ENCODE peak calls at places on chromosome 2, in four cellular contexts. W is neuronal stem cell, L is PC-9, E is thoracic aorta. P is an unnamed sample. For H3K4me1, the result is how much of the 10 kb centered on the place peaks cover.

GRCh38 chr2:54065411-54065810 is 50.0 kb upstream of the ACYP2 start:
- DNase-seq in W (no peak), L (no peak), E (no peak), P (no peak)

GRCh38 chr2:229335877-229336346 is 64.8 kb upstream of the PID1 start:
- DNase-seq in W (no peak), L (no peak), E (no peak), P (no peak)

GRCh38 chr2:69253893-69254292 is 133.1 kb downstream of the GFPT1 start:
- DNase-seq in W (no peak), L (peak), E (no peak), P (peak)

GRCh38 chr2:177029501-177029900 is 183.1 kb upstream of the HNRNPA3 start:
- DNase-seq in W (no peak), L (no peak), E (no peak), P (no peak)

GRCh38 chr2:82120648-82121047 is 1816.1 kb upstream of the LRRTM1 start:
- DNase-seq in W (no peak), L (no peak), E (no peak), P (no peak)

GRCh38 chr2:144996225-144996795 is 476.4 kb upstream of the ZEB2 start:
- DNase-seq in W (no peak), L (no peak), E (no peak), P (no peak)

GRCh38 chr2:2104331-2104730 is 226.7 kb downstream of the MYT1L start:
- DNase-seq in W (no peak), L (no peak), E (no peak), P (no peak)

GRCh38 chr2:99602475-99602874 is 112.7 kb upstream of the REV1 start:
- DNase-seq in W (no peak), L (no peak), E (no peak), P (no peak)

GRCh38 chr2:188333751-188334524 is 42.3 kb downstream of the GULP1 start:
- DNase-seq in W (peak), L (no peak), E (no peak), P (peak)

GRCh38 chr2:28567076-28567471 is 71.2 kb downstream of the PLB1 start:
- DNase-seq in W (no peak), L (no peak), E (no peak), P (no peak)

GRCh38 chr2:217956895-217957457 is 45.8 kb downstream of the TNS1 start:
- DNase-seq in W (no peak), L (no peak), E (no peak), P (no peak)

GRCh38 chr2:167550448-167550847 is 662.2 kb downstream of the XIRP2 start:
- DNase-seq in W (no peak), L (no peak), E (no peak), P (no peak)

GRCh38 chr2:73133566-73134227 is 20.9 kb upstream of the RAB11FIP5 start:
- DNase-seq in W (no peak), L (no peak), E (no peak), P (no peak)

GRCh38 chr2:101520246-101520645 is 45.3 kb upstream of the RFX8 start:
- DNase-seq in W (no peak), L (no peak), E (no peak), P (no peak)

GRCh38 chr2:105156166-105156565 is 85.4 kb upstream of the GPR45 start:
- DNase-seq in W (no peak), L (no peak), E (no peak), P (no peak)

GRCh38 chr2:10402652-10403215 is 45.4 kb downstream of the ODC1 start:
- DNase-seq in W (no peak), L (no peak), E (no peak), P (no peak)
- H3K4me1 ChIP-seq in W (under half), L (half or more), E (under half), P (under half)

GRCh38 chr2:103365071-103365470 is 603.2 kb downstream of the TMEM182 start:
- DNase-seq in W (no peak), L (no peak), E (no peak), P (no peak)

GRCh38 chr2:103361712-103362111 is 599.9 kb downstream of the TMEM182 start:
- DNase-seq in W (no peak), L (no peak), E (no peak), P (no peak)

GRCh38 chr2:103367877-103368276 is 606.0 kb downstream of the TMEM182 start:
- DNase-seq in W (no peak), L (no peak), E (no peak), P (no peak)

DNA sequence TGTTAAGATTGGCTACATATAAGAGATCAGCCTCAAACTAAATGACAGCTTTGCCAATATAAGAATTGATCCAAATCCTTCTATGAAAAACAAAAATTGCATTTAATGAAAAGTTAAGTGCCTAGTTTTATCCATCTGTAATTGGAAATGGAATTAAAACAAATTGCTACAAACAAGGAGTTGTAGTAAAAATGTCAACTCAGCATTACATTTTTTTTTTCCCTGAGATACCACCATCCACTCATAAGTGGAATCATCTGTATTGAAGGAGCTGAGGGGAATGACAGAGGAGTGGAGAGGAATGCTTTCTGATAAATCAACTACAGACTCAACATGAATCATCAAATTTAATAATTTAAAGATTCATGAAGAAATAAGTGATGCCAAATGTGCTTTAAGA is 601.8 kb downstream of the TMEM182 start:
- DNase-seq in W (no peak), L (no peak), E (no peak), P (no peak)
- H3K4me1 ChIP-seq in W (under half), L (under half), E (under half), P (under half)

DNA sequence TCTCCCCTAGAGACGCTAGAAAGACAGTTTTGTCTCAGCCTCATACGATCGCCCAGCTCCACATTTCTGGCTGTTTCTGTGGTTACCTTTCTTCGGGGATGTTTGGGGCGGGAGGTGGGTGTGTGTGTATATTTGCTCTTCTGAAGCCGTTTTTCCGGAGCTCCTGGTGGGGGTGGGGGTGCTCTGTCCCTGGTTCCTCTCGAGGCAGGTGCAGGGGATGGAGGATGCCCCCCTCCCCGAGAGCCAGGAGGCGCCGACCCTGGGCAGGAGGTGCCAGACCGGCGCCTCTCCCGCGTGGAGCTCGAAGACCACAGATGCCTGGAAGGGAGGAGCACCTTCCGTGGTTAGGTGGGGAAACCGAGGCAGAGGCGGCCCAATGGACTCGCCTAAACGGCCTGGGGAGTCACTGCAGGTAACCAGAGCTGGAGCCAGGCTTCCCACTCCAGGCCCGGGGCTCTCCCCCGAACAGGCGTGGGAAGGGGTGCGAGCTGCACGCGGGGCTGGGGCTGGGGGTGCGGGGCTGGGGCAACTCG is 692 bp upstream of the HPCAL1 start:
- DNase-seq in W (no peak), L (peak), E (no peak), P (no peak)
- H3K4me1 ChIP-seq in W (under half), L (half or more), E (under half), P (under half)

GRCh38 chr2:46982356-46983064 is 66.9 kb upstream of the MCFD2 start:
- DNase-seq in W (no peak), L (no peak), E (no peak), P (no peak)

GRCh38 chr2:46984034-46984433 is 68.4 kb upstream of the MCFD2 start:
- DNase-seq in W (no peak), L (no peak), E (no peak), P (no peak)

GRCh38 chr2:46983065-46983801 is 67.6 kb upstream of the MCFD2 start:
- DNase-seq in W (no peak), L (no peak), E (no peak), P (no peak)

GRCh38 chr2:46985512-46985911 is 69.9 kb upstream of the MCFD2 start:
- DNase-seq in W (no peak), L (peak), E (no peak), P (no peak)

GRCh38 chr2:46984642-46985476 is 69.3 kb upstream of the MCFD2 start:
- DNase-seq in W (no peak), L (peak), E (peak), P (peak)
- H3K4me1 ChIP-seq in W (under half), L (half or more), E (under half), P (under half)

DNA sequence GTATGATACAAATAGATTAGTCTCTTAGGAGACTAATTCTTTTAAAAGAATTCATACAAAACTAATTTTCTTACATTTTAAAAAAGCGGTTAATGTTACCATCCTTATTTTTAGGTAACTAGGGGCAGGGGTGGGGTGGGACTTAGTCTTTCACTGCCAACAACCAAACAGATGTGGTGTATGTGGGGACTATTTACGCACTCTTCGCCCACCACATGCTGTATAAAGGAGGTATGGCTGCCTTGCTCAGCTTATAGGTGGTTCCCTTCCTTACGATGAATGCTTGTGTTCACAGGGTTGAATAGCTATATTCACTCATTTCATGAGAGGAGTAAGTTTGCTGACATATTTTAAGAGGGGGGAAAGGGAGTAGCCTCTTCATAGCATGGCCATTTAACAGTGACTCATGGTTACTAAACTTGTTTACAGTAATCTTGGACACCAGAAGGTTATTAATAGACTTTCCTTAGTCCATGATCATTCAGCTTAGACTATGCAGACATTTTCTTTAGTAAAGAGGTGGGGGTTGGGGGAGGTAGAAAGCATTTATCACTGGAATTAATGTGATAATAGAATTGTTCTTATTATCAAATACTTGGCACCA is 61.8 kb downstream of the CAB39 start:
- DNase-seq in W (no peak), L (no peak), E (no peak), P (no peak)
- H3K4me1 ChIP-seq in W (under half), L (half or more), E (under half), P (half or more)

GRCh38 chr2:148645925-148646559 is 1.5 kb downstream of the EPC2 start:
- DNase-seq in W (no peak), L (peak), E (peak), P (peak)

GRCh38 chr2:148651972-148652371 is 7.4 kb downstream of the EPC2 start:
- DNase-seq in W (no peak), L (no peak), E (no peak), P (no peak)

GRCh38 chr2:148654414-148654813 is 9.9 kb downstream of the EPC2 start:
- DNase-seq in W (no peak), L (no peak), E (no peak), P (no peak)

GRCh38 chr2:148653437-148653836 is 8.9 kb downstream of the EPC2 start:
- DNase-seq in W (no peak), L (no peak), E (no peak), P (no peak)

DNA sequence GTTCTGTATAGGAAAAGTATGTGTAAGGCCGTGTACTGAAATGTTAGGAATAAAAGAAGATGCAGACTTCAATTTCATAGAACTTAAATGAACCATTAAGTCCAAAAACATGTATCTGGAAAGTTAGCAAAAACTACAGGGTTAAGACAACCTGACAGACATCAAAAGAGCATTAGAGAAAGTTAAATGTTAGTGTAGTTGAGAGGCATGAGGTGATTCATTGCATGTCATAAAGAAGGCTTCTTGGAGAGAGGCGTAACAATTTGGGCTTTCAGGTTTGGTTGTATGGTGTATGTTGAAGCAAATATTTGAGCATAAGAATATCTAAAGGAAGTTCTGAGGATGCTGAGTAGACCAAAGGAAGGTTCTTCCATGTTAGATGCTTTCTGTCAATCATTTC is 6.3 kb downstream of the EPC2 start:
- DNase-seq in W (no peak), L (no peak), E (no peak), P (no peak)
- H3K4me1 ChIP-seq in W (under half), L (under half), E (under half), P (half or more)

GRCh38 chr2:227447606-227448005 is 24.4 kb upstream of the AGFG1 start:
- DNase-seq in W (no peak), L (no peak), E (no peak), P (no peak)
- H3K4me1 ChIP-seq in W (under half), L (under half), E (under half), P (under half)

GRCh38 chr2:26772064-26773001 is 8.2 kb downstream of the SLC35F6 start:
- DNase-seq in W (no peak), L (no peak), E (peak), P (peak)

GRCh38 chr2:26767894-26768487 is 3.9 kb downstream of the SLC35F6 start:
- DNase-seq in W (no peak), L (no peak), E (no peak), P (no peak)

GRCh38 chr2:26768759-26769500 is 4.8 kb downstream of the SLC35F6 start:
- DNase-seq in W (no peak), L (peak), E (peak), P (peak)

GRCh38 chr2:26769501-26769850 is 5.4 kb downstream of the SLC35F6 start:
- DNase-seq in W (no peak), L (no peak), E (no peak), P (no peak)

GRCh38 chr2:26770986-26771586 is 7.0 kb downstream of the SLC35F6 start:
- DNase-seq in W (no peak), L (peak), E (peak), P (peak)
- H3K4me1 ChIP-seq in W (under half), L (under half), E (under half), P (half or more)

P was measured in gastrocnemius medialis.